ENCODE peak calls at places on chromosomes 7 and 10, in six cellular contexts. H is AG10803, I is endothelial cell, T is AG09309, Y is heart left ventricle, L is type B pancreatic cell. G is an unnamed sample.
A peak's percentile ranks its signal among the peaks of the same experiment; 100 is the strongest.

GRCh38 chr7:30452278-30452930 is 26.2 kb downstream of the NOD1 start:
- DNase-seq in H (no peak), I (no peak), T (no peak), Y (no peak), L (no peak), G (no peak)

GRCh38 chr7:151796091-151796870 is 80.6 kb downstream of the PRKAG2 start:
- DNase-seq in H (peak; percentile 60), I (no peak), T (no peak), Y (no peak), L (no peak), G (no peak)

GRCh38 chr7:114082934-114083647 is 164.3 kb upstream of the PPP1R3A start:
- DNase-seq in H (no peak), I (peak; percentile 46), T (no peak), Y (peak; percentile 34), L (no peak), G (no peak)

GRCh38 chr7:30173058-30173897 is 38.5 kb downstream of the MTURN start:
- DNase-seq in H (peak; percentile 95), I (no peak), T (peak; percentile 97), Y (peak; percentile 86), L (no peak), G (peak; percentile 89)

GRCh38 chr10:25675204-25675603 is 258.8 kb upstream of the MYO3A start:
- DNase-seq in H (no peak), I (no peak), T (no peak), Y (no peak), L (no peak), G (no peak)

GRCh38 chr10:129963831-129964501 is at the start of gene EBF3:
- DNase-seq in H (peak; percentile 75), I (peak; percentile 85), T (no peak), Y (peak; percentile 94), L (peak; percentile 87), G (peak; percentile 88)

GRCh38 chr7:74542558-74543117 is 88.9 kb downstream of the GTF2IRD1 start:
- DNase-seq in H (no peak), I (no peak), T (no peak), Y (peak; percentile 76), L (no peak), G (no peak)

GRCh38 chr7:26451997-26452396 is 160.3 kb downstream of the SNX10 start:
- DNase-seq in H (no peak), I (no peak), T (no peak), Y (no peak), L (no peak), G (no peak)

GRCh38 chr10:126731613-126731995 is 61.1 kb upstream of the C10orf90 start:
- DNase-seq in H (peak; percentile 70), I (no peak), T (peak; percentile 17), Y (no peak), L (no peak), G (no peak)

GRCh38 chr7:29565186-29565540 is 1.5 kb downstream of the PRR15 start:
- DNase-seq in H (peak; percentile 22), I (no peak), T (no peak), Y (no peak), L (no peak), G (no peak)

GRCh38 chr10:109922353-109922975 is 847 bp downstream of the XPNPEP1 start:
- DNase-seq in H (no peak), I (no peak), T (no peak), Y (no peak), L (no peak), G (no peak)

GRCh38 chr7:139687980-139688632 is 89.7 kb downstream of the HIPK2 start:
- DNase-seq in H (no peak), I (no peak), T (no peak), Y (no peak), L (no peak), G (no peak)

GRCh38 chr7:157437519-157438061 is 100.8 kb downstream of the DNAJB6 start:
- DNase-seq in H (no peak), I (no peak), T (no peak), Y (no peak), L (no peak), G (no peak)

GRCh38 chr7:157439761-157440160 is 103.0 kb downstream of the DNAJB6 start:
- DNase-seq in H (no peak), I (no peak), T (no peak), Y (no peak), L (no peak), G (no peak)

GRCh38 chr7:157440346-157441022 is 103.7 kb downstream of the DNAJB6 start:
- DNase-seq in H (no peak), I (no peak), T (no peak), Y (no peak), L (no peak), G (no peak)

GRCh38 chr7:157438121-157439025 is 101.6 kb downstream of the DNAJB6 start:
- DNase-seq in H (no peak), I (peak; percentile 2), T (no peak), Y (no peak), L (peak; percentile 57), G (no peak)

GRCh38 chr7:157439149-157439548 is 102.3 kb downstream of the DNAJB6 start:
- DNase-seq in H (no peak), I (no peak), T (no peak), Y (no peak), L (no peak), G (no peak)
- TF ChIP-seq CTCF in H (no peak), I (no peak), T (no peak), Y (no peak), L (no peak), G (no peak)

GRCh38 chr10:70478191-70479160 is at the start of gene PALD1:
- DNase-seq in H (no peak), I (peak; percentile 77), T (no peak), Y (peak; percentile 87), L (peak; percentile 79), G (peak; percentile 87)
- TF ChIP-seq CTCF in H (no peak), I (no peak), T (no peak), Y (peak; percentile 60), L (peak; percentile 59), G (no peak)

GRCh38 chr10:65482848-65483247 is 1443.0 kb upstream of the LRRTM3 start:
- DNase-seq in H (no peak), I (no peak), T (no peak), Y (no peak), L (no peak), G (no peak)
- TF ChIP-seq CTCF in H (no peak), I (no peak), T (no peak), Y (no peak), L (no peak), G (no peak)

GRCh38 chr7:31776616-31777015 is 89.6 kb downstream of the PPP1R17 start:
- DNase-seq in H (peak; percentile 82), I (no peak), T (peak; percentile 13), Y (no peak), L (no peak), G (no peak)

GRCh38 chr7:31772211-31772610 is 85.2 kb downstream of the PPP1R17 start:
- DNase-seq in H (no peak), I (no peak), T (no peak), Y (no peak), L (no peak), G (no peak)

GRCh38 chr7:31778296-31778695 is 91.3 kb downstream of the PPP1R17 start:
- DNase-seq in H (no peak), I (no peak), T (no peak), Y (no peak), L (no peak), G (no peak)

DNA sequence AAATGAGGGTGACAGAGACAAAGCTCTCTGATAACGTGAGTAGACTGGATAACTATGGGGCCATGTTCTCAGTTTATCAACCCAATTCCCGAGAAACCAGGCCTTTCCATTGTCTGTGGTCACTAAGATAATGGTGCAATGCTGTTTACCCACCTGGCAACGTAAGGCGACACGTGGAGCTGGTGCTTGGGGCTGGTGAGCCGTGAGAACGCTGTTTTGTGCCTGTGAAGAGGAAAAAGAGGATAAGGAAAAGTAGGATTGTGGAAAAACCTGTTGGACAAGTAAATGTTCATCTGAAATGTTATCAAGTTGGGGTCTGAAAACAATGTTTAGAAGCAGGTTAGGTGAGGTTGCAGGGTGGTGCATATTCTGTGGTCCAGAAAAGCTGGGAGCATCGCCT is 88.5 kb downstream of the PPP1R17 start:
- DNase-seq in H (no peak), I (no peak), T (no peak), Y (no peak), L (no peak), G (no peak)
- TF ChIP-seq CTCF in H (no peak), I (no peak), T (no peak), Y (no peak), L (no peak), G (no peak)

GRCh38 chr7:50782376-50783208 is at the start of gene GRB10:
- DNase-seq in H (peak; percentile 10), I (peak; percentile 36), T (no peak), Y (peak; percentile 51), L (no peak), G (no peak)
- TF ChIP-seq CTCF in H (no peak), I (no peak), T (peak; percentile 14), Y (peak; percentile 40), L (peak; percentile 48), G (no peak)

GRCh38 chr10:10680496-10680895 is 337.2 kb upstream of the CELF2 start:
- DNase-seq in H (no peak), I (no peak), T (no peak), Y (no peak), L (no peak), G (no peak)

GRCh38 chr10:10677479-10677878 is 340.2 kb upstream of the CELF2 start:
- DNase-seq in H (peak; percentile 60), I (peak; percentile 72), T (no peak), Y (peak; percentile 72), L (no peak), G (no peak)
- TF ChIP-seq CTCF in H (peak; percentile 67), I (peak; percentile 24), T (peak; percentile 30), Y (peak; percentile 71), L (peak; percentile 78), G (peak; percentile 24)

GRCh38 chr10:102775973-102776669 is 32.4 kb downstream of the WBP1L start:
- DNase-seq in H (peak; percentile 68), I (peak; percentile 41), T (no peak), Y (peak; percentile 92), L (no peak), G (peak; percentile 92)
- TF ChIP-seq CTCF in H (no peak), I (no peak), T (no peak), Y (no peak), L (no peak), G (no peak)

DNA sequence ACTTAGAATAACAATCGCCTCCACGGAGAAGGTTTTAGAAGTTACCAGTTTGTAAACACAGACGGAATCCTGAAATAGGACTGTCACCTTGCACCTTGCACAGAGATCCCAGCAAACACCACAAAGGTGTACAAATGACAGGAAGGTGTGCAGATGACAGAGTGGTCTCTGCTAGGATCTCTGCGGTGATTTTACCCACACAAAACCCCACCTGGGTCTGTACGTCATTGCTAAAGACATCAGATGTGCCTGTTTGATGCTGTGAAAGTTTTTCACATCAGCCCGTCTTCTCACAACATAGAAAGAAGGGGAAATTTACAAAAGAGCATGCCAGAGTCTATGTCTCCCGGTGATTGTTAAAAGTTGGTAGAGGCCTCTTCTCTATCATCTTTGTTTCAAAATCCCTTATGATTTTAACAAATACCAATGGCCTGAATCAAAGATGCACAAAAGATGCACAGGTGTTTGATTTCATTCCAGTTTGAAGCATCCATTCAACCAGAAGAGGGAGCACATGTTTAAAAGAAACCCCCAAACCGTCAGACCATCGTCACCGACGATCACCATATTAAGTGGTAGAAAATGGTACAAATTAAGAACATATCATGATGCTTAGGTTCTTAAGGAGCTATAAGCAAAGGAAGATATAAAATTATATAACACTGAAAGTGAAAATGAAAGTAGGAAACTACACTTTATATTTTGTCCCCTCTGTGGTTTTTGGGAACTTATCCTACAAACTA is 576.5 kb downstream of the PTPRN2 start:
- DNase-seq in H (no peak), I (no peak), T (no peak), Y (no peak), L (no peak), G (no peak)
- TF ChIP-seq CTCF in H (no peak), I (no peak), T (no peak), Y (no peak), L (peak; percentile 47), G (no peak)

G was measured in coronary artery.